ENCODE peak calls at places on chromosomes 2 and 18, in six cellular contexts. One of them, this sample, is unnamed.

GRCh38 chr2:238281826-238282480 is 6.5 kb downstream of the PER2 start:
- DNase-seq in H9: no peak
- DNase-seq in H1: no peak
- DNase-seq in mesendoderm: no peak
- DNase-seq in neuronal stem cell: no peak
- DNase-seq in mesenchymal stem cell: no peak
- DNase-seq in this sample: no peak

GRCh38 chr18:34802938-34803337 is 92.8 kb downstream of the DTNA start:
- DNase-seq in H1: no peak
- DNase-seq in mesendoderm: no peak
- DNase-seq in neuronal stem cell: no peak
- DNase-seq in H9: no peak
- DNase-seq in mesenchymal stem cell: peak; percentile 7
- DNase-seq in this sample: peak; percentile 29

GRCh38 chr2:39128919-39129391 is 8.1 kb upstream of the SOS1 start:
- DNase-seq in mesenchymal stem cell: peak; percentile 38
- DNase-seq in neuronal stem cell: no peak
- DNase-seq in H9: no peak
- DNase-seq in mesendoderm: no peak
- DNase-seq in H1: no peak
- DNase-seq in this sample: no peak

GRCh38 chr2:53740170-53740569 is 27.4 kb upstream of the CHAC2 start:
- DNase-seq in mesendoderm: peak; percentile 42
- DNase-seq in neuronal stem cell: no peak
- DNase-seq in H9: no peak
- DNase-seq in mesenchymal stem cell: peak; percentile 50
- DNase-seq in H1: no peak
- DNase-seq in this sample: peak; percentile 64

GRCh38 chr2:96251721-96252292 is 14.0 kb downstream of the TMEM127 start:
- DNase-seq in mesenchymal stem cell: peak; percentile 96
- DNase-seq in mesendoderm: peak; percentile 65
- DNase-seq in H9: peak; percentile 45
- DNase-seq in H1: no peak
- DNase-seq in neuronal stem cell: peak; percentile 74
- DNase-seq in this sample: peak; percentile 97

GRCh38 chr2:42928692-42929576 is 136.6 kb upstream of the HAAO start:
- DNase-seq in mesenchymal stem cell: peak; percentile 58
- DNase-seq in neuronal stem cell: peak; percentile 42
- DNase-seq in mesendoderm: peak; percentile 90
- DNase-seq in H9: peak; percentile 76
- DNase-seq in H1: no peak
- DNase-seq in this sample: peak; percentile 47

GRCh38 chr2:217189747-217190146 is 329.9 kb upstream of the TNP1 start:
- DNase-seq in mesendoderm: no peak
- DNase-seq in H9: no peak
- DNase-seq in mesenchymal stem cell: no peak
- DNase-seq in H1: no peak
- DNase-seq in neuronal stem cell: no peak
- DNase-seq in this sample: no peak

GRCh38 chr2:47070920-47071824 is 83.9 kb downstream of the STPG4 start:
- DNase-seq in H1: no peak
- DNase-seq in mesendoderm: no peak
- DNase-seq in neuronal stem cell: no peak
- DNase-seq in mesenchymal stem cell: peak; percentile 96
- DNase-seq in H9: no peak
- DNase-seq in this sample: peak; percentile 91

GRCh38 chr2:2112416-2113131 is 218.5 kb downstream of the MYT1L start:
- DNase-seq in H9: no peak
- DNase-seq in H1: no peak
- DNase-seq in mesendoderm: peak; percentile 72
- DNase-seq in neuronal stem cell: no peak
- DNase-seq in mesenchymal stem cell: no peak
- DNase-seq in this sample: no peak

GRCh38 chr18:11322716-11323115 is 173.3 kb upstream of the PIEZO2 start:
- DNase-seq in H1: no peak
- DNase-seq in neuronal stem cell: no peak
- DNase-seq in H9: peak; percentile 65
- DNase-seq in mesenchymal stem cell: peak; percentile 1
- DNase-seq in mesendoderm: peak; percentile 61
- DNase-seq in this sample: no peak

GRCh38 chr2:215454519-215454918 is 18.7 kb upstream of the FN1 start:
- DNase-seq in neuronal stem cell: peak; percentile 11
- DNase-seq in mesendoderm: peak; percentile 40
- DNase-seq in mesenchymal stem cell: peak; percentile 36
- DNase-seq in H9: no peak
- DNase-seq in H1: no peak
- DNase-seq in this sample: no peak

GRCh38 chr2:181554511-181554910 is 97.3 kb downstream of the ITGA4 start:
- DNase-seq in H9: no peak
- DNase-seq in neuronal stem cell: no peak
- DNase-seq in mesendoderm: peak; percentile 35
- DNase-seq in H1: no peak
- DNase-seq in mesenchymal stem cell: no peak
- DNase-seq in this sample: no peak

GRCh38 chr2:15971351-15971750 is 31.0 kb downstream of the MYCN start:
- DNase-seq in H1: no peak
- DNase-seq in mesenchymal stem cell: no peak
- DNase-seq in neuronal stem cell: no peak
- DNase-seq in mesendoderm: no peak
- DNase-seq in H9: no peak
- DNase-seq in this sample: no peak

GRCh38 chr2:2777213-2777612 is 446.1 kb upstream of the MYT1L start:
- DNase-seq in H1: no peak
- DNase-seq in mesendoderm: no peak
- DNase-seq in H9: no peak
- DNase-seq in neuronal stem cell: no peak
- DNase-seq in mesenchymal stem cell: no peak
- DNase-seq in this sample: no peak

GRCh38 chr2:227406177-227407031 is 18.7 kb upstream of the SCYGR1 start:
- DNase-seq in H9: peak; percentile 72
- DNase-seq in mesendoderm: peak; percentile 98
- DNase-seq in mesenchymal stem cell: peak; percentile 94
- DNase-seq in H1: peak; percentile 51
- DNase-seq in neuronal stem cell: peak; percentile 65
- DNase-seq in this sample: peak; percentile 99
- H3K23ac ChIP-seq in H9: no peak overlapping the region
- H3K23ac ChIP-seq in mesendoderm: no peak overlapping the region
- H3K23ac ChIP-seq in mesenchymal stem cell: no peak overlapping the region
- H3K23ac ChIP-seq in H1: no peak overlapping the region
- H3K23ac ChIP-seq in neuronal stem cell: no peak overlapping the region
- H3K23ac ChIP-seq in this sample: peak overlapping the region; percentile 32

DNA sequence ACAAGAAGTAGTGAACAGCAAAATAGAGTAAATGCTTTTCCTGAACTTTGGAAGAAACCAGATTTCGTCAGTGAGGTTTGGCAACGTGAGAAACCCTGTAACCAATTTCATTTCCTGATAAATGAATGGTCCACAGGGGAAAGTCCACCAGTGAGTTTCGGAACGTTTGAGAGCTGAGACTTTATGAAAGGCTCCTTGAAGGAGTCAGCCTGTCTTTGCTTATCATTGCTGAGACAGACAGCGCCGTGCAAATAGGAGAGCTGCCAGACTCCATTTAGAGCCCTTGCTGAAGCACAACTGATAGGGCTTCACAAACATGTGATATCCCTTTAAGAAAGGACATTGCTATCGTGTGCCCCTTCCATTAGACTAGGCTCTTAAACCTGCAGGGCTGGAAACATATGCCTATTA is 121.8 kb upstream of the SMAD7 start:
- DNase-seq in H1: no peak
- DNase-seq in H9: no peak
- DNase-seq in mesendoderm: no peak
- DNase-seq in mesenchymal stem cell: no peak
- DNase-seq in neuronal stem cell: no peak
- DNase-seq in this sample: peak; percentile 61
- H3K23ac ChIP-seq in H1: no peak overlapping the region
- H3K23ac ChIP-seq in H9: no peak overlapping the region
- H3K23ac ChIP-seq in mesendoderm: no peak overlapping the region
- H3K23ac ChIP-seq in mesenchymal stem cell: no peak overlapping the region
- H3K23ac ChIP-seq in neuronal stem cell: no peak overlapping the region
- H3K23ac ChIP-seq in this sample: peak overlapping the region; percentile 6

GRCh38 chr2:161131074-161131680 is 29.1 kb upstream of the TANK start:
- DNase-seq in mesenchymal stem cell: no peak
- DNase-seq in H9: no peak
- DNase-seq in H1: no peak
- DNase-seq in neuronal stem cell: no peak
- DNase-seq in mesendoderm: no peak
- DNase-seq in this sample: no peak
- H3K23ac ChIP-seq in mesenchymal stem cell: no peak overlapping the region
- H3K23ac ChIP-seq in H9: no peak overlapping the region
- H3K23ac ChIP-seq in H1: no peak overlapping the region
- H3K23ac ChIP-seq in neuronal stem cell: no peak overlapping the region
- H3K23ac ChIP-seq in mesendoderm: no peak overlapping the region
- H3K23ac ChIP-seq in this sample: no peak overlapping the region

GRCh38 chr2:25567406-25567805 is 106.0 kb downstream of the DTNB start:
- DNase-seq in H1: no peak
- DNase-seq in mesenchymal stem cell: peak; percentile 57
- DNase-seq in mesendoderm: peak; percentile 45
- DNase-seq in neuronal stem cell: no peak
- DNase-seq in H9: no peak
- DNase-seq in this sample: peak; percentile 65
- H3K23ac ChIP-seq in H1: no peak overlapping the region
- H3K23ac ChIP-seq in mesenchymal stem cell: no peak overlapping the region
- H3K23ac ChIP-seq in mesendoderm: no peak overlapping the region
- H3K23ac ChIP-seq in neuronal stem cell: no peak overlapping the region
- H3K23ac ChIP-seq in H9: no peak overlapping the region
- H3K23ac ChIP-seq in this sample: no peak overlapping the region

DNA sequence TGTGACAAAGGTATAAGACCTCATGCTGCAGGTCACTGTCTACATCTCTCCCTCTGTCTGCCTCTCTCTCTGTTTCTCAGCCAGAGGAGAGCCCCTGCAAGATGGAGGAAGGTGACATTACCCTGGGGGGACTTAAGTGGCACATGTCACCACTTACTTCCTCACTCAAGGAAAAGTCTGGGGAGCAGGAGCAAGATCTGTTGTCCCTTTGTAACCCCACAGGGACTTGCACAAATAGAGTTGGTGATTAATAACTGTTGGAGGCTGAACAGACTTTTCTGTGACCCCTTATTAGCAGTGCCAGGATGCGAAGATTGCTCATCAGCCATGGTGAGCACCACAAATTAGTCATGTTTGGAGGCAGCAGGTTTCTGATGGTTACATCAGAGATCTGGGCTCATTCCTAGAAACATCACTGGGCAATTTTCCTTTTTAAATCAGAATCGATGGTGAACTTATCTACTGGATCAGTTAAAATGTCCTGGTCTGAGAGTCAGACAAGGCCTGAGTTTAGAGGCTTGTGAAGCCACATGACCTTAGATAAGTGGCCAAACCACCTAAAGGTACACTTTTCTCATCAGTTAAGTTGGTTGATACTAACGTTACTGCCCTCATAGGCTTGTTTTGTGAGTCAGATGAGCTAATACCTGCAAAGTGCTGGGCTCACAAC is 81.2 kb upstream of the LTBP1 start:
- DNase-seq in H1: no peak
- DNase-seq in H9: no peak
- DNase-seq in mesenchymal stem cell: peak; percentile 92
- DNase-seq in neuronal stem cell: no peak
- DNase-seq in mesendoderm: no peak
- DNase-seq in this sample: peak; percentile 96
- H3K23ac ChIP-seq in H1: no peak overlapping the region
- H3K23ac ChIP-seq in H9: no peak overlapping the region
- H3K23ac ChIP-seq in mesenchymal stem cell: no peak overlapping the region
- H3K23ac ChIP-seq in neuronal stem cell: no peak overlapping the region
- H3K23ac ChIP-seq in mesendoderm: no peak overlapping the region
- H3K23ac ChIP-seq in this sample: peak overlapping the region; percentile 98

This sample was measured in IMR-90.